ENCODE peak calls at places on chromosomes 2 and 18, in eight cellular contexts. H is fibroblast of mammary gland, S is SK-N-SH, N is fibroblast of the aortic adventitia, Y is stomach, B is brain microvascular endothelial cell, P is neural progenitor cell, Q is RWPE2. X is an unnamed sample.

GRCh38 chr2:59882279-59882678 is 671.2 kb downstream of the BCL11A start:
- DNase-seq in H (no peak), S (no peak), N (no peak), Y (no peak), B (no peak), P (no peak), Q (no peak), X (no peak)

GRCh38 chr18:23143059-23143831 is 8.0 kb downstream of the CABLES1 start:
- DNase-seq in H (no peak), S (no peak), N (peak; percentile 62), Y (no peak), B (no peak), P (no peak), Q (no peak), X (no peak)

GRCh38 chr2:26615336-26616031 is 25.7 kb downstream of the CIB4 start:
- DNase-seq in H (no peak), S (peak; percentile 45), N (peak; percentile 5), Y (no peak), B (no peak), P (no peak), Q (no peak), X (no peak)

GRCh38 chr2:48249631-48250473 is 280.1 kb upstream of the STON1 start:
- DNase-seq in H (peak; percentile 57), S (no peak), N (peak; percentile 59), Y (no peak), B (no peak), P (no peak), Q (no peak), X (no peak)

GRCh38 chr2:60465736-60466135 is 87.7 kb downstream of the BCL11A start:
- DNase-seq in H (no peak), S (no peak), N (no peak), Y (no peak), B (no peak), P (no peak), Q (no peak), X (no peak)

GRCh38 chr2:26299488-26300092 is 46.4 kb upstream of the SELENOI start:
- DNase-seq in H (peak; percentile 63), S (no peak), N (peak; percentile 80), Y (peak; percentile 41), B (peak; percentile 55), P (peak; percentile 67), Q (no peak), X (no peak)

GRCh38 chr18:79694895-79695213 is 15.3 kb downstream of the CTDP1 start:
- DNase-seq in H (no peak), S (no peak), N (no peak), Y (no peak), B (no peak), P (no peak), Q (no peak), X (peak; percentile 22)

GRCh38 chr2:241443486-241444223 is 64.7 kb downstream of the STK25 start:
- DNase-seq in H (peak; percentile 67), S (peak; percentile 28), N (peak; percentile 17), Y (peak; percentile 66), B (peak; percentile 51), P (no peak), Q (peak; percentile 73), X (no peak)

GRCh38 chr2:205276071-205276777 is 406.1 kb upstream of the NRP2 start:
- DNase-seq in H (no peak), S (no peak), N (no peak), Y (no peak), B (no peak), P (peak; percentile 51), Q (no peak), X (no peak)

GRCh38 chr2:209771474-209772292 is at the start of gene UNC80:
- DNase-seq in H (peak; percentile 40), S (peak; percentile 95), N (peak; percentile 49), Y (peak; percentile 62), B (peak; percentile 37), P (peak; percentile 94), Q (peak; percentile 63), X (peak; percentile 93)

GRCh38 chr2:205682239-205683021 is at the start of gene NRP2:
- DNase-seq in H (peak; percentile 76), S (peak; percentile 86), N (peak; percentile 80), Y (peak; percentile 84), B (peak; percentile 86), P (peak; percentile 97), Q (peak; percentile 85), X (peak; percentile 96)

GRCh38 chr2:18559531-18559930 is 922 bp downstream of the RDH14 start:
- DNase-seq in H (peak; percentile 16), S (peak; percentile 18), N (no peak), Y (no peak), B (no peak), P (peak; percentile 10), Q (no peak), X (no peak)

GRCh38 chr2:218091743-218092142 is 22.7 kb downstream of the RUFY4 start:
- DNase-seq in H (no peak), S (no peak), N (no peak), Y (no peak), B (no peak), P (no peak), Q (no peak), X (no peak)

GRCh38 chr2:134819334-134819733 is 19.1 kb upstream of the ACMSD start:
- DNase-seq in H (peak; percentile 69), S (no peak), N (peak; percentile 44), Y (no peak), B (peak; percentile 39), P (no peak), Q (no peak), X (no peak)

GRCh38 chr2:105929506-105929905 is 184.8 kb downstream of the NCK2 start:
- DNase-seq in H (peak; percentile 2), S (peak; percentile 46), N (no peak), Y (peak; percentile 26), B (no peak), P (no peak), Q (no peak), X (no peak)

GRCh38 chr2:17786727-17787126 is 29.5 kb upstream of the MSGN1 start:
- DNase-seq in H (no peak), S (no peak), N (no peak), Y (no peak), B (no peak), P (no peak), Q (no peak), X (no peak)

GRCh38 chr2:25920326-25920725 is 42.0 kb upstream of the ASXL2 start:
- DNase-seq in H (peak; percentile 60), S (no peak), N (peak; percentile 33), Y (no peak), B (no peak), P (no peak), Q (no peak), X (no peak)

GRCh38 chr2:237600205-237600846 is 9.8 kb upstream of the RAB17 start:
- DNase-seq in H (peak; percentile 66), S (peak; percentile 49), N (peak; percentile 81), Y (peak; percentile 55), B (peak; percentile 45), P (no peak), Q (no peak), X (no peak)
- TF ChIP-seq CTCF in H (peak; percentile 36), S (no peak), N (peak; percentile 55), Y (no peak), B (peak; percentile 41), P (no peak), Q (no peak), X (peak; percentile 66)

DNA sequence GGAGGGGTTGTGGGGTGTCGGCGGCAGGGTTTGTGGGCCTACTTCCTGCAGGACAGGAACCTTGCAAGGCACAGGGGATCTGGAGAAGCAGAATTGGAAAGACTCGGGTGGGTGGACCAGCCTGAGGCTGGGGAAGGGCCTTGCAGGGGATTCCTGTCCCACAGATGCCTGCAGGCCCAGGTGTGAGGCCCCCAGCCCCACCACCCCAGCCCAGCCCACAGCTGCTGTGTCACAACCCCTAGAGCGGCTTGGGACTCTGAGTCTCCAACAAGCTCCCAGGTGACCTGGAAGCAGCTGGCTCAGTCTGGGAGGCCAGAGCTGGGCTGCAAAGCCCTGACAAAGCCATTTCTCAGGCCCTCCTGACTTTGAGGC is 93.1 kb downstream of the ZFP36L2 start:
- DNase-seq in H (no peak), S (peak; percentile 39), N (no peak), Y (no peak), B (no peak), P (no peak), Q (peak; percentile 42), X (no peak)
- TF ChIP-seq CTCF in H (no peak), S (no peak), N (no peak), Y (no peak), B (no peak), P (no peak), Q (no peak), X (no peak)

GRCh38 chr2:162252147-162252546 is 8.9 kb upstream of the FAP start:
- DNase-seq in H (no peak), S (no peak), N (no peak), Y (no peak), B (no peak), P (no peak), Q (no peak), X (no peak)

GRCh38 chr2:162254472-162254871 is 11.2 kb upstream of the FAP start:
- DNase-seq in H (no peak), S (no peak), N (no peak), Y (no peak), B (no peak), P (no peak), Q (no peak), X (no peak)

GRCh38 chr2:162257416-162257815 is 14.2 kb upstream of the FAP start:
- DNase-seq in H (peak; percentile 78), S (no peak), N (peak; percentile 65), Y (no peak), B (no peak), P (no peak), Q (no peak), X (no peak)

GRCh38 chr2:162256621-162257020 is 13.4 kb upstream of the FAP start:
- DNase-seq in H (peak; percentile 72), S (no peak), N (peak; percentile 68), Y (no peak), B (no peak), P (no peak), Q (no peak), X (no peak)

DNA sequence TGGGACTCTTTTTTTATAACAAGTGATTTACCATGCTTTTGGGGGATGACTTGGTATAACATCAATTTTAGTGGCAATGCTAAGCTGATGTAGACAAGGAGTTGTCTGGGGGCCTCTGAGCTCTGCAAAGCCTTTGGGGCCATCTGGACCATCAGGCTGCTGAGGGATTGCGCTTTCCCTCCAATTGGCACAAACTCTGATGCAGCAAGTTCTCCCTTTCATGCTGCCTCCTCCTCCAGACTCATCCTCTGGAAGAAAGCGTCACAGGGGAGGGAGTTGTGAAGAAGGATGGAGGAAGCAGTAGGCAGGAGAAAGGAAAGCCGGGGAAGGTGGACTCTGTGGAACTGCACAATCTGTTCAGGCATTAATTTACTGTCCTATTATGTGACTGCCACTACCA is 10.2 kb upstream of the FAP start:
- DNase-seq in H (no peak), S (no peak), N (no peak), Y (no peak), B (no peak), P (no peak), Q (no peak), X (no peak)
- TF ChIP-seq CTCF in H (no peak), S (no peak), N (no peak), Y (no peak), B (no peak), P (no peak), Q (no peak), X (no peak)

DNA sequence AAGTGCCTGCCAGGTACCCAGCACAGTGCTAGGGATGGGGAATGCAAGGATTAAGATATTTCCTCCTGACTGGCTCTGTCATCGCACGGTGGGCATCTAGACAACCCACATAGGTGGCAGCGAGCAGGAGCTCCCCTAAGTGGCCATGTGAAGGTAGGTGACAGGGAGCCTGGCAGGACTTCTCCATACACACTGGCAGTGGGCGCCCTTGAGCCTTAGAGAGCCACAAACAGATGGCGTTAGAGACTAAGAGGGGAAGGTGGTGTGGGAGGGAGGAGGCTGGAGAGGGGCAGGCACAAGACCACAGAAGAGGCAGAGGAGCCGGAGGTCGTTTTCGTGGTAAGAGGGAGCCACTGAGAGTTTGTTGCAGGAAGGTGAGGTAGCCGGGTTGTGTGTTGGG is 15.2 kb downstream of the PRELID3A start:
- DNase-seq in H (no peak), S (peak; percentile 53), N (no peak), Y (no peak), B (no peak), P (peak; percentile 38), Q (no peak), X (peak; percentile 62)
- TF ChIP-seq CTCF in H (no peak), S (no peak), N (no peak), Y (no peak), B (peak; percentile 22), P (peak; percentile 16), Q (peak; percentile 17), X (peak; percentile 41)

X was measured in chondrocyte.